ENCODE peak calls at places on chromosomes 6 and 20, in four cellular contexts. R is right lobe of liver, Y is pancreas, S is foreskin fibroblast. X is an unnamed sample.

GRCh38 chr6:3916211-3916610 is 67.0 kb downstream of the FAM50B start:
- DNase-seq in R (no peak), S (no peak), Y (no peak), X (no peak)

GRCh38 chr6:80338201-80338836 is 231.8 kb downstream of the BCKDHB start:
- DNase-seq in S (peak), R (peak), Y (peak), X (no peak)

GRCh38 chr6:20328266-20328946 is 73.3 kb upstream of the E2F3 start:
- DNase-seq in R (no peak), Y (no peak), S (no peak), X (no peak)

GRCh38 chr20:5000263-5001173 is 792 bp downstream of the SLC23A2 start:
- DNase-seq in R (peak), Y (peak), S (peak), X (no peak)

GRCh38 chr20:2693996-2694471 is 1.5 kb downstream of the EBF4 start:
- DNase-seq in S (no peak), Y (no peak), R (no peak), X (no peak)

GRCh38 chr6:38843798-38844197 is 128.7 kb downstream of the DNAH8 start:
- DNase-seq in R (no peak), S (no peak), Y (no peak), X (no peak)

GRCh38 chr20:51720854-51721253 is 47.3 kb downstream of the ATP9A start:
- DNase-seq in Y (no peak), S (no peak), R (no peak), X (no peak)

GRCh38 chr6:40131675-40132074 is 197.4 kb upstream of the MOCS1 start:
- DNase-seq in R (no peak), S (no peak), Y (no peak), X (no peak)

GRCh38 chr6:167015302-167015701 is 16.1 kb downstream of the CEP43 start:
- DNase-seq in R (no peak), Y (no peak), S (no peak), X (no peak)

GRCh38 chr20:34215711-34216381 is 25.4 kb upstream of the ASIP start:
- DNase-seq in S (peak), Y (peak), R (peak), X (peak)

GRCh38 chr6:104860221-104860620 is 502 bp upstream of the HACE1 start:
- DNase-seq in S (no peak), Y (no peak), R (no peak), X (no peak)

GRCh38 chr6:39430968-39431523 is 108.5 kb upstream of the KCNK16 start:
- DNase-seq in Y (peak), S (peak), R (no peak), X (no peak)

GRCh38 chr6:20873425-20874190 is 339.4 kb downstream of the CDKAL1 start:
- DNase-seq in R (no peak), S (peak), Y (no peak), X (no peak)

GRCh38 chr20:62028384-62028783 is 37.3 kb downstream of the TAF4 start:
- DNase-seq in S (no peak), R (no peak), Y (no peak), X (no peak)

GRCh38 chr6:4666886-4667513 is 109.2 kb upstream of the CDYL start:
- DNase-seq in S (no peak), Y (no peak), R (no peak), X (no peak)

GRCh38 chr20:33894798-33895197 is 83.7 kb downstream of the CHMP4B start:
- DNase-seq in S (peak), R (no peak), Y (no peak), X (no peak)

GRCh38 chr20:39986231-39986904 is 702.7 kb downstream of the MAFB start:
- DNase-seq in R (peak), S (peak), Y (no peak), X (no peak)

GRCh38 chr20:33124994-33125393 is 43.0 kb upstream of the BPIFA2 start:
- DNase-seq in R (no peak), Y (peak), S (no peak), X (no peak)

GRCh38 chr6:56400273-56400672 is 152.9 kb upstream of the COL21A1 start:
- DNase-seq in S (no peak), Y (no peak), R (no peak), X (no peak)

GRCh38 chr20:40275738-40276137 is 413.3 kb downstream of the MAFB start:
- DNase-seq in S (no peak), Y (no peak), R (no peak), X (no peak)

GRCh38 chr6:18976091-18976490 is 588.9 kb downstream of the RNF144B start:
- DNase-seq in R (no peak), Y (no peak), S (no peak), X (no peak)

GRCh38 chr6:49326337-49326736 is 136.7 kb downstream of the MMUT start:
- DNase-seq in Y (no peak), S (peak), R (no peak), X (peak)

GRCh38 chr6:88266126-88266525 is 100.0 kb upstream of the CNR1 start:
- DNase-seq in S (no peak), Y (no peak), R (no peak), X (no peak)

GRCh38 chr20:11906626-11907480 is 10.8 kb upstream of the BTBD3 start:
- DNase-seq in R (no peak), S (no peak), Y (no peak), X (no peak)

GRCh38 chr20:44396369-44396768 is 40.9 kb downstream of the HNF4A start:
- DNase-seq in R (no peak), S (no peak), Y (no peak), X (no peak)

GRCh38 chr6:70289299-70289698 is 13.6 kb downstream of the COL9A1 start:
- DNase-seq in S (no peak), Y (no peak), R (no peak), X (no peak)

GRCh38 chr20:61803903-61804804 is 261.5 kb downstream of the TAF4 start:
- DNase-seq in S (peak), R (no peak), Y (no peak), X (peak)

DNA sequence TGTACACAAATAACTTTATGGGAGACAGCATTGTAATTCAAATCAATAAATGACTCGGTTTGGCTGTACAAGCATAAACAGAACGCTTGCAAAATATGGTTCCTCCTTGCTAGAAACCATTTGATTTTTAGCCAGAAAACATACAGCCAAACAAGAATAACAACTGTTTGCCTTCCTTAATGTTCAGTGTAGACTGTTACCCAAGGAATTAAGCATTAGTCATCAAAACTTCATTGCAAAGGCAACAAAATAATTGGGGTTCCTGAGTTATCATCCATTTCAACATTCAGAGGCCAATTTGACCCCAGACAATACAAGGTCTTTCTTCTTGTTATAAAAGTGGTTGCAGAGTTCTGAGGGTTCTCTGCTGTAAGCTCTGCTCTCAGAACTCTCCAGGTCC is 125.0 kb downstream of the BFSP1 start:
- DNase-seq in S (no peak), R (no peak), Y (no peak), X (no peak)
- H3K4me3 ChIP-seq in S (no peak), R (no peak), Y (no peak), X (no peak)

GRCh38 chr6:53104916-53105315 is 39.7 kb downstream of the FBXO9 start:
- DNase-seq in Y (no peak), R (no peak), S (no peak), X (no peak)
- H3K4me3 ChIP-seq in Y (no peak), R (no peak), S (no peak), X (no peak)

DNA sequence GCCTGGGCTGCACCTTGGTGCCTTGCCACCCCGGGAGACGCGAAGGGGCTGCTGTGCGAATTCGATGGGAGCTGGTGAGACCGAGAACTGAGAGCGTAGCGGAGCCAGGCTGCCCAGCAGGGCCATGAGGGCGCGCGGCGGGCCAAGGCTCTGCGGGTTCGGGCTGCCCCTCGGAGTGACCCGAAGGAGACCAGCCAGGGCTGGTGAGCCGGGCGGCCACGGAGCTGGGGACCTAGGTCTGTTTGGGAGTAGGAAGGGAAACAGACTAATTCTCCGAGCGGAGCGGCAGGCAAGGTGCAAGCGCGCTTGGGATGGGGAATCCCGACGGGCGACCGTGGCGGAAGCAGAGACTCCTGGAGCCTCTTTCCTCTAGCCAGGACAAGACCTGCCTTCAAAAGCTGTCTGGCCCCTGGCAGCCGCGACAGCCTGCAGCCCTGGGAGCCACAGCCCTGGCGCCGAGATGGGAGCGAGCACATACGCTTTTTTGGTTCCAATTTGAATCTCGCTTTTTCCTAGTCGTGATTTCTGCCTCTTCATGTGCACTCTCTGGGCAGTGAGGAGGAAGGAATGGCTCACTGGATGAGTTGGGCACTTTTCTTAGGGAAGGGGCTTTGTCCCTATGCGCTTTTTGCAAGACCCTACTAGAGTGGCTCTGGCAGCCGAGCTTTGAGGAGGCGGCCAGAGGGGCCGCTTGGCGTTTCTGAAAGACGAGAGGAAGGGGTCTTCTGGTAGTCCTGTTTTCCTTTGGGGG is 777 bp downstream of the SYNDIG1 start:
- DNase-seq in S (peak), R (no peak), Y (no peak), X (no peak)
- H3K4me3 ChIP-seq in S (peak), R (no peak), Y (peak), X (peak)

DNA sequence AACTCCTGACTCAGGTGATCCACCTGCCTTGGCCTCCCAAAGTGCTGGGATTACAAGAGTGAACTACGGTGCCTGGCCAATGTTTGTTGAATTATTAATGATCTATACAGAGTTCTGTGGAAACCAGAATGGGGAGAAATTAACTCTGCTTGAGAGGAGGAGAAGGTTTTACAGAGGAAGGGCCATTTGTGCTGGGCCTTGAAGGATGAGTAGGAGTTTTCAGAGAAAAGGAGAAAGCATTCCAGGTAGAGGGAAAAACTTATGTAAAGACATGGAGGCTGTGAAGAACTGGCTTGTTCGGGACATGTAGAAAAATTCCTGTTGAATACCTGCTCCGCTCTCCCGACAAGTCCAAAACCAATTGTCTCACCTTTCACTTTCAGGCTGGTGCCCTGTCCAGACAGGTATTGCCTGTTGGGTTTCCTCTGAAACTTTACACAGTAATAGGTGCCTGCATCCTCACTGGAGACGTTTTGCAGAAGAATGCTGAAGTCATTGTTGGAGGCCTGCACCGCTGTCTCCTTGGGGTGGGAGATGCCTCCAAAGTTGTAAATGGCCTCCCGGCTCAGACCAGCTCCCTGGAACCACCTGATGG is 11.3 kb upstream of the NSFL1C start:
- DNase-seq in R (no peak), S (no peak), Y (no peak), X (no peak)
- H3K4me3 ChIP-seq in R (no peak), S (no peak), Y (no peak), X (no peak)

GRCh38 chr6:138162947-138163569 is 1.3 kb downstream of the ARFGEF3 start:
- DNase-seq in R (no peak), S (no peak), Y (no peak), X (no peak)
- H3K4me3 ChIP-seq in R (no peak), S (no peak), Y (no peak), X (peak)

GRCh38 chr6:30092852-30093543 is 17.4 kb upstream of the RNF39 start:
- DNase-seq in R (no peak), S (no peak), Y (no peak), X (no peak)

GRCh38 chr6:30091577-30092381 is 16.2 kb upstream of the RNF39 start:
- DNase-seq in Y (no peak), R (no peak), S (peak), X (peak)

GRCh38 chr6:30087876-30088275 is 12.3 kb upstream of the RNF39 start:
- DNase-seq in R (no peak), Y (no peak), S (no peak), X (no peak)
- H3K4me3 ChIP-seq in R (no peak), Y (no peak), S (no peak), X (no peak)

GRCh38 chr6:149026530-149026942 is 279.7 kb downstream of the UST start:
- DNase-seq in S (peak), Y (no peak), R (no peak), X (peak)
- H3K4me3 ChIP-seq in S (no peak), Y (no peak), R (no peak), X (no peak)